ENCODE peak calls at places on chromosomes 13 and 19, in six cellular contexts. K, Z, L, U, D and R are unnamed samples.

GRCh38 chr19:29088761-29089160 is 124.2 kb downstream of the UQCRFS1 start:
- DNase-seq in K (no peak), Z (no peak), L (no peak), U (no peak), D (no peak), R (no peak)

GRCh38 chr19:45645068-45645630 is 6.0 kb upstream of the EML2 start:
- DNase-seq in K (peak), Z (no peak), L (no peak), U (no peak), D (no peak), R (no peak)

GRCh38 chr19:39768334-39768733 is 10.3 kb upstream of the LEUTX start:
- DNase-seq in K (no peak), Z (no peak), L (no peak), U (no peak), D (no peak), R (no peak)

GRCh38 chr13:71240906-71241305 is 626.1 kb downstream of the DACH1 start:
- DNase-seq in K (peak), Z (peak), L (no peak), U (no peak), D (no peak), R (no peak)

GRCh38 chr13:78876915-78877549 is 218.1 kb upstream of the OBI1 start:
- DNase-seq in K (no peak), Z (no peak), L (no peak), U (no peak), D (no peak), R (no peak)

GRCh38 chr13:38753878-38754277 is 67.0 kb downstream of the FREM2 start:
- DNase-seq in K (no peak), Z (no peak), L (no peak), U (no peak), D (no peak), R (no peak)

GRCh38 chr19:1556639-1557070 is 11.5 kb downstream of the MEX3D start:
- DNase-seq in K (no peak), Z (no peak), L (no peak), U (no peak), D (no peak), R (no peak)

GRCh38 chr19:45515081-45515624 is 7.9 kb downstream of the VASP start:
- DNase-seq in K (peak), Z (no peak), L (peak), U (peak), D (peak), R (no peak)

GRCh38 chr19:54449701-54450069 is 686 bp downstream of the LENG8 start:
- DNase-seq in K (no peak), Z (no peak), L (no peak), U (no peak), D (no peak), R (no peak)

GRCh38 chr13:109271991-109272454 is 514.4 kb downstream of the IRS2 start:
- DNase-seq in K (no peak), Z (no peak), L (no peak), U (no peak), D (no peak), R (peak)

GRCh38 chr19:1768248-1768647 is 14.9 kb downstream of the ONECUT3 start:
- DNase-seq in K (peak), Z (no peak), L (peak), U (peak), D (no peak), R (no peak)

GRCh38 chr19:38662508-38663155 is 15.2 kb downstream of the ACTN4 start:
- DNase-seq in K (no peak), Z (no peak), L (no peak), U (no peak), D (no peak), R (no peak)

GRCh38 chr13:30908416-30908980 is 2.4 kb downstream of the MEDAG start:
- DNase-seq in K (no peak), Z (peak), L (no peak), U (no peak), D (no peak), R (no peak)

GRCh38 chr19:14073232-14073924 is 792 bp downstream of the MISP3 start:
- DNase-seq in K (peak), Z (peak), L (peak), U (no peak), D (no peak), R (no peak)

GRCh38 chr13:44259045-44260042 is 114.3 kb upstream of the SERP2 start:
- DNase-seq in K (peak), Z (peak), L (peak), U (no peak), D (peak), R (peak)

GRCh38 chr19:1654178-1654792 is 1.9 kb upstream of the TCF3 start:
- DNase-seq in K (no peak), Z (no peak), L (no peak), U (no peak), D (no peak), R (no peak)

GRCh38 chr19:4042064-4042730 is 24.5 kb downstream of the ZBTB7A start:
- DNase-seq in K (no peak), Z (no peak), L (no peak), U (no peak), D (no peak), R (no peak)

GRCh38 chr13:113796211-113796875 is 37.3 kb downstream of the TMEM255B start:
- DNase-seq in K (no peak), Z (no peak), L (no peak), U (no peak), D (no peak), R (no peak)

GRCh38 chr19:2462635-2463421 is 6.1 kb upstream of the LMNB2 start:
- DNase-seq in K (no peak), Z (peak), L (no peak), U (peak), D (no peak), R (no peak)

GRCh38 chr13:53250977-53251376 is 222.4 kb downstream of the OLFM4 start:
- DNase-seq in K (no peak), Z (no peak), L (no peak), U (no peak), D (no peak), R (no peak)

GRCh38 chr13:77509221-77509620 is 26.3 kb upstream of the SCEL start:
- DNase-seq in K (no peak), Z (peak), L (no peak), U (no peak), D (no peak), R (no peak)

GRCh38 chr13:110391273-110391672 is 84.2 kb downstream of the COL4A2 start:
- DNase-seq in K (no peak), Z (no peak), L (no peak), U (no peak), D (no peak), R (no peak)

GRCh38 chr19:58518261-58519086 is 1.1 kb downstream of the ZBTB45 start:
- DNase-seq in K (peak), Z (no peak), L (no peak), U (no peak), D (no peak), R (no peak)

GRCh38 chr19:9711815-9712214 is 36.9 kb upstream of the ZNF562 start:
- DNase-seq in K (no peak), Z (no peak), L (no peak), U (no peak), D (no peak), R (no peak)

GRCh38 chr13:85261757-85262346 is 537.4 kb downstream of the SLITRK6 start:
- DNase-seq in K (peak), Z (peak), L (no peak), U (peak), D (no peak), R (no peak)

GRCh38 chr13:75333103-75333502 is 148.9 kb downstream of the TBC1D4 start:
- DNase-seq in K (no peak), Z (no peak), L (no peak), U (no peak), D (no peak), R (no peak)

GRCh38 chr13:48502601-48503319 is 30.1 kb downstream of the RCBTB2 start:
- DNase-seq in K (peak), Z (no peak), L (no peak), U (no peak), D (no peak), R (no peak)

GRCh38 chr13:48506092-48506701 is 26.7 kb downstream of the RCBTB2 start:
- DNase-seq in K (no peak), Z (no peak), L (no peak), U (no peak), D (no peak), R (no peak)

GRCh38 chr13:48505597-48506091 is 27.2 kb downstream of the RCBTB2 start:
- DNase-seq in K (peak), Z (no peak), L (no peak), U (no peak), D (peak), R (no peak)

GRCh38 chr13:48507024-48507423 is 25.9 kb downstream of the RCBTB2 start:
- DNase-seq in K (no peak), Z (no peak), L (no peak), U (no peak), D (no peak), R (no peak)

DNA sequence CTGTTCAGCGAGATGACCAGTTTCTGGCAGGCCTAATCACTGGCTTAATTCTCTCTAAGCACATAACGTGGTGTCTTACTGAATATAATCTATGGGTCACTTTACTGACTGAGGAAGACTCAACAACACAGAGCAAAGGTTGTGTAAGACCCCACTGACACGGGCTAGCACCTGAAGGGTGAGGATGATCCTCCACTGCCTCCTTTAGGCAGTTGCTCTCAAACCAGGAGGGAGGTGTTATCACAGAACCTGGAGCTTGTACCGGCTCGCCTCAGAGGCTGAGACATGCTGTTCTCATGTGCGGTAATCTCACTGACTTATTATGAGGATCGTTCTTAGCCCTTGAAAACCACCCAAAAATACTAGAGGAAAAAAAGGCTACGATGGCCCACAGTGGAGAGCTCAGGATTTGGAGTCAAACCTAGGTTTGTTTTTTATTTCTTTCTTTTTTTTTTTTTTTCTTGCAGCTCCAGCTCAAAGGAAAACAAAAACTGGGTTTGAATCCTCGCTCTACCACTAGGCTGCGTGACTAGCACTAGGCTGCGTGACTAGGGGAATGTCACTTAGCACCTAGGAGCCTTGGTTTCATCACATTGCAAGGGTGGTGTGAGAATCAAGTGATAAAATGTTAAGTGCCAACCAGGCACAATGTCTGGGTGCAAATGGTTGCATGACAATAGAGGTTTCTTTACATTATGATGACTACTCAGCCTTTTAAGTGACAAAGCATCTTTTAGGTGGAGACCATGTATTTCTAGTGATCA is 28.1 kb downstream of the RCBTB2 start:
- DNase-seq in K (peak), Z (no peak), L (no peak), U (no peak), D (no peak), R (no peak)
- TF ChIP-seq MYC in K (no peak), Z (no peak), L (no peak), U (no peak), D (no peak), R (no peak)

DNA sequence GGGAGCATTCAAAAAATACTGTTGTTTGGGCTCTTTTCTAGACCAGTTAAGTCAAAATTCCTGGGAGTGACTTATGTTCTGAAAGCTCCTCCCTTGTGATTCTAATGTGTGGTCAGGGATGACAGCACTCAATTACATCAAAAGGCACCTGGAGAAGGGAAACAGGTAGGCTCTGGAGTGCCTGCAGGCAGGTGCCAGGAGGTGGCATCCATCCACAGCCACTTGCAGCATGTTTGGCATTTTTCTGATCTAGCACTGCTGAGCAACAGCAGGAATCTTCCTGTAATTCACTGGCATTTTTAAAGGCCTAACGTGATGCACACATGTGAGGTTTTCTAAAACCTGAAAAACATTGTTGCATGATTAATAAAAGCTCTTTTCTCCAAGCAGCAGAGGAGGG is 94.6 kb downstream of the CCNA1 start:
- DNase-seq in K (no peak), Z (no peak), L (no peak), U (no peak), D (no peak), R (no peak)
- TF ChIP-seq MYC in K (no peak), Z (no peak), L (no peak), U (no peak), D (no peak), R (no peak)

GRCh38 chr19:42132030-42132628 is at the start of gene POU2F2:
- DNase-seq in K (peak), Z (no peak), L (peak), U (no peak), D (peak), R (no peak)
- TF ChIP-seq MYC in K (no peak), Z (no peak), L (no peak), U (no peak), D (no peak), R (no peak)

GRCh38 chr19:49555600-49556411 is 24.6 kb downstream of the NOSIP start:
- DNase-seq in K (peak), Z (peak), L (peak), U (no peak), D (no peak), R (peak)

GRCh38 chr19:49554701-49555181 is 25.6 kb downstream of the NOSIP start:
- DNase-seq in K (no peak), Z (peak), L (no peak), U (no peak), D (no peak), R (no peak)

GRCh38 chr19:49551531-49551930 is 23.7 kb downstream of the RCN3 start:
- DNase-seq in K (no peak), Z (no peak), L (no peak), U (no peak), D (no peak), R (no peak)

GRCh38 chr19:49553451-49554271 is 25.9 kb downstream of the RCN3 start:
- DNase-seq in K (no peak), Z (peak), L (no peak), U (peak), D (no peak), R (no peak)

DNA sequence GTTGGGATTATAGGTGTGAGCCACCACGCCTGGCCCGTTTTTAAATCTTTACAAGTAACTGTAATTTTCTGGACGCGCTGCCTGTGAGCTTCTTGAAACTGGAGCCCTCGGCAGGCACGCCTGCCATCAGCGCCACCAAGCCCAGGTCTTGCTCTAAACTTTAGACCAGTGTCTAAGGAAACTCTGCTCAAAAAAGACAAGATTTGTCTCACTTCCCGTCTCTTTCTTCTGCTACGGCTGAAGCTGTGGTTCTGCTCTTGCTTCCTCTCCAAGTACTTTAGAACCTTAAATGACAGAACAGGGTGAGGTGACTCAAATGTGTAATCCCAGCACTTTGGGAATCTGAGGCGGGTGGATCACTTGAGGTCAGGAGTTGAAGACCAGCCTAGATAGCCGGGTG is 24.9 kb downstream of the RCN3 start:
- DNase-seq in K (no peak), Z (no peak), L (no peak), U (no peak), D (no peak), R (no peak)
- TF ChIP-seq MYC in K (no peak), Z (no peak), L (no peak), U (no peak), D (no peak), R (no peak)

DNA sequence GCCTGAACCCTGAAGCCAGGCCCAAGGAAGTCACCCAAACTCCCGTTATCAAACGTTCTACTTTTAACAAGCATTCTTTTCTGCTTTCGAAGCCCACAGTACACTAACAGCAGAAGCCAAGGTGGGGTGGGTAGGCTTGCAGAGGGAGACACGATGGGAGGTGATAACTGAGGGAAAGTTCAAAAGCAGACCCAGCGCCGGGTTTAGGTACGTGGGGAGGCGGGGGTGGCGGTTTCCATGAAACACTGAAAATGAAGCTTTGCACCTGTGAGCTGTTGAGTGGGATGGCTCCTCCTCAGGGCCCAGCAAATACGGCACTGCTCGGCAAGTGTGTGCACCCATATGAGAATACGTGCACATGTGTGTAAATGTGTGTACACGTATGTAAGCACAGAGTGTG is 49.8 kb downstream of the KLF2 start:
- DNase-seq in K (no peak), Z (no peak), L (no peak), U (no peak), D (no peak), R (no peak)
- TF ChIP-seq MYC in K (no peak), Z (no peak), L (no peak), U (no peak), D (no peak), R (no peak)

DNA sequence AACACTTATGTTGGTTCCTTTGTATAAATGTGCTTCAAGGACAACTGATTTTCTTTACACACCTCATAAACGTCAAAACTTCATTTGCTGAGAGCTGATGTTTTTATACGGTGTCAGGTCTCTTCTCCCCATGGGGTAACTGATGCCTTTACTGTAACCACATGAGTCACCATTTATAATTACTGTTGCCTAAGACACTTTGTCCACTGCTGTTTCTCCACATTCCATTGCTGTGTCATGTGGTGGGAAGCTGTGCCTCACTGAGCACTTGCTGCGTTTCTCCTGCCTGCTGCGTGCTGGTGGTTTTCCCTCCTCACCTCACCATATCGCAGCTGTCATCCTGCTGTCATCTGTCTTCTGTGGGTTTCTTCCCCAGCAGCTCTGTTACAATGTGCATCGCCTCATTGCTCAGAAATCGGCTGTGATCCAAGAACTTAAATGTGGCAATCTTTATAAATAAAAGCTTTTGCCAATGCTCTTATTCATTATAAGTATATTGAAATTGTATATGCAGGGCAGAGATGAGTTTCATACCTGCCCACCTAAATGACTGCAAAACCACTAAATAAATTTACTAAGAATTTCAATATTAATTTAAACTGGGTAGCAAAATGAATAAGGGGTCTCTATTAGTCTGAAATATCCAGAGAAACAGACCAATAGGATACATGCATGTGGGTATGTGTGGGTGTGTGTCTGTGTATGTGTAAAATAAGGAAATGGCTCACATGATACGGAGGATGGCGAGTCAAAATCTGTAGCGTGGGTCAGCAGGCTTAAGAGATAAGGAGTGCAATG is 547.0 kb upstream of the SLITRK5 start:
- DNase-seq in K (peak), Z (no peak), L (peak), U (peak), D (no peak), R (peak)
- TF ChIP-seq MYC in K (peak), Z (no peak), L (no peak), U (no peak), D (no peak), R (no peak)